ENCODE peak calls at places on chromosomes 11 and 22, in nine cellular contexts. O, W, S, H, B, P, E, T and L are unnamed samples.

GRCh38 chr22:26065847-26066246 is 103.4 kb upstream of the SEZ6L start:
- DNase-seq in B (no peak), P (no peak), E (no peak), O (no peak), H (no peak), T (peak), W (no peak), S (no peak), L (no peak)

GRCh38 chr22:24011735-24012068 is 598 bp downstream of the CABIN1 start:
- DNase-seq in H (no peak), W (no peak), E (no peak), O (no peak), P (no peak), T (peak), S (no peak), B (no peak), L (no peak)

GRCh38 chr11:2887526-2888195 is 2.1 kb upstream of the CDKN1C start:
- DNase-seq in S (no peak), P (no peak), W (no peak), T (no peak), O (no peak), B (no peak), H (no peak), E (no peak), L (no peak)

GRCh38 chr11:131281316-131281715 is 89.1 kb upstream of the NTM start:
- DNase-seq in S (no peak), P (no peak), W (no peak), B (no peak), T (no peak), H (no peak), E (no peak), O (no peak), L (no peak)

GRCh38 chr11:132858203-132858602 is 674.1 kb downstream of the OPCML start:
- DNase-seq in W (no peak), P (peak), T (no peak), H (no peak), O (no peak), E (no peak), B (no peak), S (peak), L (peak)

GRCh38 chr11:297666-298405 is 1.5 kb downstream of the IFITM5 start:
- DNase-seq in T (no peak), H (no peak), E (no peak), W (peak), O (no peak), S (peak), P (no peak), B (no peak), L (no peak)

GRCh38 chr22:48749555-48750227 is 1078.0 kb downstream of the BRD1 start:
- DNase-seq in T (no peak), S (no peak), O (no peak), W (no peak), P (no peak), B (no peak), E (no peak), H (no peak), L (no peak)

GRCh38 chr11:65013130-65013691 is 749 bp upstream of the ARL2 start:
- DNase-seq in W (peak), P (peak), T (peak), E (peak), B (peak), H (no peak), O (no peak), S (peak), L (peak)

GRCh38 chr11:123694551-123694950 is 40.1 kb upstream of the SCN3B start:
- DNase-seq in T (no peak), O (no peak), H (no peak), E (no peak), B (no peak), W (peak), P (no peak), S (peak), L (no peak)

GRCh38 chr11:120455487-120455886 is 56.1 kb upstream of the GRIK4 start:
- DNase-seq in T (no peak), B (no peak), O (no peak), P (no peak), W (no peak), H (no peak), S (no peak), E (no peak), L (no peak)

GRCh38 chr11:103532133-103532788 is 423.0 kb downstream of the DYNC2H1 start:
- DNase-seq in E (no peak), O (no peak), S (peak), T (peak), H (peak), B (no peak), P (peak), W (peak), L (no peak)

GRCh38 chr22:36052505-36052941 is 23.9 kb upstream of the RBFOX2 start:
- DNase-seq in B (peak), E (no peak), T (peak), H (no peak), O (peak), S (peak), W (peak), P (peak), L (no peak)

GRCh38 chr22:30857103-30857502 is 111.5 kb downstream of the MORC2 start:
- DNase-seq in S (no peak), H (no peak), O (no peak), B (no peak), P (no peak), E (no peak), W (no peak), T (no peak), L (no peak)

GRCh38 chr11:47886096-47886495 is 37.9 kb upstream of the NUP160 start:
- DNase-seq in S (peak), T (no peak), W (peak), P (peak), H (no peak), B (no peak), O (no peak), E (peak), L (no peak)

GRCh38 chr11:96942855-96943254 is 553.0 kb downstream of the JRKL start:
- DNase-seq in E (no peak), W (no peak), B (no peak), P (no peak), O (no peak), T (no peak), S (no peak), H (no peak), L (no peak)

GRCh38 chr11:96949464-96949863 is 559.7 kb downstream of the JRKL start:
- DNase-seq in T (no peak), W (no peak), E (no peak), B (no peak), P (no peak), O (no peak), H (no peak), S (no peak), L (no peak)

GRCh38 chr11:96948066-96948465 is 558.3 kb downstream of the JRKL start:
- DNase-seq in H (no peak), O (no peak), B (no peak), T (no peak), P (no peak), W (no peak), E (no peak), S (no peak), L (no peak)

GRCh38 chr11:96943970-96944369 is 554.2 kb downstream of the JRKL start:
- DNase-seq in W (no peak), S (no peak), B (no peak), H (no peak), O (no peak), T (no peak), P (no peak), E (no peak), L (no peak)
- TF ChIP-seq CTCF in W (no peak), S (no peak), B (no peak), H (no peak), O (no peak), T (no peak), P (no peak), E (no peak), L (peak)

DNA sequence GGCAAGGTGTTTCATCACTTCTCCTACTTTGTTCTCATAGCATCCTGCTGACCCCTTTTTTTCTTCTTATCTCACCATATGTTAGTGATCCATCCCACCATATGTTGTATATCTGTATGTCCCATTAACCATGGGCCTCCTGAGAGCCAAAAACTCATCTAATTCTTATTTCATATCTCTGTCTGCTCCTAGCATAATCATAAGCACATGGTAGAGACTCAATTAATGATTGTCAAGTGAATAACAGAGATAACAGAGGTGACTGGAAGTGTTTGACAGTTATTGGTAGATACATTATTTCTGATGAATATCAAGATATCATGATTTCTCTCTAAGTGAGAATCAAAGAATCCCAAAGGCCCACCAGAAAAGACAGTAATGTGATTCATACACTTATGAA is 138.1 kb upstream of the MPPED2 start:
- DNase-seq in W (no peak), S (no peak), O (no peak), P (no peak), B (no peak), H (no peak), E (no peak), T (no peak), L (no peak)
- TF ChIP-seq CTCF in W (no peak), S (no peak), O (no peak), P (no peak), B (no peak), H (no peak), E (no peak), T (no peak), L (no peak)

GRCh38 chr11:91513734-91514133 is 710.9 kb upstream of the FAT3 start:
- DNase-seq in S (no peak), P (no peak), W (no peak), B (no peak), E (no peak), T (no peak), H (no peak), O (no peak), L (no peak)
- TF ChIP-seq CTCF in S (no peak), P (peak), W (no peak), B (no peak), E (no peak), T (no peak), H (peak), O (peak), L (no peak)

GRCh38 chr11:92324890-92325289 is 100.3 kb downstream of the FAT3 start:
- DNase-seq in T (no peak), S (no peak), O (no peak), E (no peak), W (no peak), P (no peak), H (no peak), B (no peak), L (no peak)

GRCh38 chr11:92329644-92330043 is 105.0 kb downstream of the FAT3 start:
- DNase-seq in T (peak), S (peak), W (peak), O (no peak), E (no peak), P (peak), B (no peak), H (no peak), L (no peak)

GRCh38 chr11:92322225-92322624 is 97.6 kb downstream of the FAT3 start:
- DNase-seq in H (no peak), E (no peak), T (no peak), P (peak), W (peak), O (no peak), S (peak), B (no peak), L (no peak)

GRCh38 chr11:92329137-92329536 is 104.5 kb downstream of the FAT3 start:
- DNase-seq in B (no peak), T (no peak), H (no peak), S (no peak), O (no peak), E (no peak), P (no peak), W (no peak), L (no peak)

DNA sequence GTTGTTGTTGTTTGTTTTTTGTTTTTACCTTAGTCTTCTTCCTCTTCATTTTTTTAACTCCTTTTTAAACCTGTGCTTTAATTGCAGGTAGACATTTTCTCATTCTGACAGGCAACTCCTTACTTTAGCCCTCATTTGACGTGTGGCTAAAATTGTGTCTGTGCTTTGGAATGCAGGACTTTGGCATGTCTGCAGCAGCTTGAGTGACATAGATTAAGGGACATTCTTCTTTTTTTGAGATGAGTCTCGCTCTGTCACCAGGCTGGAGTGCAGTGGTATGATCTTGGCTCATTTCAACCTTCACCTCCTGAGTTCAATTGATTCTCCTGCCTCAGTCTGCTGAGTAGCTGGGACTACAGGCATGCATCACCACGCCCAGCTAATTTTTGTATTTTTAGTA is 100.8 kb downstream of the FAT3 start:
- DNase-seq in W (no peak), B (no peak), H (no peak), E (no peak), O (no peak), S (no peak), T (no peak), P (no peak), L (no peak)
- TF ChIP-seq CTCF in W (no peak), B (no peak), H (no peak), E (no peak), O (no peak), S (no peak), T (no peak), P (no peak), L (no peak)